ENCODE peak calls at places on chromosome 7, in six cellular contexts. E is trophoblast cell, Y is OCI-LY7, M is AG09309, Z is psoas muscle, F is stomach. O is an unnamed sample.
A peak's percentile ranks its signal among the peaks of the same experiment; 100 is the strongest.

GRCh38 chr7:30280631-30281030 is 3.8 kb upstream of the ZNRF2 start:
- DNase-seq in Z (no peak), M (no peak), Y (no peak), F (no peak), E (no peak), O (no peak)

GRCh38 chr7:46143949-46144917 is 223.2 kb upstream of the IGFBP3 start:
- DNase-seq in Z (no peak), Y (no peak), F (no peak), M (no peak), E (no peak), O (no peak)

GRCh38 chr7:78568690-78569089 is 770.1 kb downstream of the PHTF2 start:
- DNase-seq in E (no peak), Z (no peak), M (no peak), Y (no peak), F (no peak), O (no peak)

GRCh38 chr7:44195901-44196300 is 4.9 kb upstream of the YKT6 start:
- DNase-seq in F (no peak), Z (no peak), Y (no peak), E (no peak), M (no peak), O (peak; percentile 20)

GRCh38 chr7:1981878-1982230 is 250.9 kb downstream of the MAD1L1 start:
- DNase-seq in F (no peak), M (no peak), Y (no peak), Z (no peak), E (no peak), O (no peak)

GRCh38 chr7:33237034-33237433 is 107.7 kb downstream of the BBS9 start:
- DNase-seq in Y (no peak), M (no peak), F (no peak), Z (no peak), E (no peak), O (no peak)

GRCh38 chr7:156943091-156944041 is 6.1 kb upstream of the NOM1 start:
- DNase-seq in Y (no peak), Z (no peak), M (no peak), E (no peak), F (no peak), O (no peak)

GRCh38 chr7:12685550-12685949 is 1.9 kb upstream of the ARL4A start:
- DNase-seq in Y (peak; percentile 7), E (peak; percentile 50), F (no peak), M (no peak), Z (no peak), O (peak; percentile 17)

GRCh38 chr7:140213684-140214074 is 36.9 kb upstream of the KDM7A start:
- DNase-seq in M (no peak), Z (no peak), F (no peak), Y (no peak), E (no peak), O (no peak)

GRCh38 chr7:34075976-34076375 is 170.6 kb downstream of the BMPER start:
- DNase-seq in M (no peak), F (no peak), Z (no peak), Y (no peak), E (peak; percentile 26), O (no peak)

GRCh38 chr7:94540428-94540827 is 30.8 kb downstream of the CASD1 start:
- DNase-seq in Y (no peak), E (no peak), M (no peak), F (no peak), Z (no peak), O (no peak)

GRCh38 chr7:48610705-48611104 is 313.6 kb upstream of the CDC14C start:
- DNase-seq in Y (no peak), M (no peak), F (no peak), E (no peak), Z (no peak), O (no peak)

GRCh38 chr7:127879436-127879835 is 151.8 kb downstream of the LRRC4 start:
- DNase-seq in Y (no peak), F (no peak), E (peak; percentile 42), Z (no peak), M (no peak), O (no peak)

GRCh38 chr7:1544178-1544895 is 11.7 kb downstream of the TMEM184A start:
- DNase-seq in F (no peak), Y (no peak), Z (peak; percentile 62), M (no peak), E (no peak), O (no peak)

GRCh38 chr7:13117103-13117502 is 429.7 kb downstream of the ARL4A start:
- DNase-seq in Z (no peak), F (no peak), E (no peak), Y (no peak), M (no peak), O (no peak)

GRCh38 chr7:5766321-5766761 is 15.1 kb downstream of the RNF216 start:
- DNase-seq in E (no peak), M (no peak), Z (no peak), Y (no peak), F (no peak), O (no peak)

GRCh38 chr7:1151156-1151555 is 8.8 kb downstream of the ZFAND2A start:
- DNase-seq in Y (peak; percentile 35), Z (peak; percentile 39), E (no peak), F (no peak), M (no peak), O (no peak)

GRCh38 chr7:119826547-119826946 is 446.4 kb upstream of the KCND2 start:
- DNase-seq in F (no peak), Z (no peak), M (no peak), E (no peak), Y (no peak), O (no peak)

GRCh38 chr7:83410989-83411591 is 237.8 kb downstream of the SEMA3E start:
- DNase-seq in Z (no peak), M (peak; percentile 14), F (peak; percentile 26), Y (peak; percentile 43), E (peak; percentile 2), O (peak; percentile 20)

GRCh38 chr7:132618271-132618955 is 42.1 kb upstream of the PLXNA4 start:
- DNase-seq in M (no peak), Y (no peak), F (no peak), E (no peak), Z (no peak), O (no peak)

GRCh38 chr7:27606270-27607209 is 56.1 kb downstream of the HIBADH start:
- DNase-seq in F (no peak), E (no peak), M (peak; percentile 64), Y (no peak), Z (no peak), O (no peak)

GRCh38 chr7:66758964-66759628 is 18.6 kb downstream of the RABGEF1 start:
- DNase-seq in Z (peak; percentile 56), E (peak; percentile 45), M (no peak), Y (no peak), F (no peak), O (no peak)

GRCh38 chr7:81285142-81285871 is 366.5 kb upstream of the SEMA3C start:
- DNase-seq in M (peak; percentile 71), Y (no peak), Z (no peak), F (no peak), E (no peak), O (no peak)

GRCh38 chr7:142319970-142320369 is 62.1 kb upstream of the PRSS58 start:
- DNase-seq in Z (no peak), M (no peak), E (no peak), Y (peak; percentile 45), F (no peak), O (no peak)

GRCh38 chr7:34135924-34136323 is 230.6 kb downstream of the BMPER start:
- DNase-seq in E (no peak), Z (peak; percentile 62), M (no peak), F (no peak), Y (no peak), O (no peak)

GRCh38 chr7:55261386-55261770 is 103.8 kb upstream of the LANCL2 start:
- DNase-seq in F (no peak), Y (no peak), E (no peak), M (no peak), Z (no peak), O (no peak)

GRCh38 chr7:128455556-128456254 is at the start of gene HILPDA:
- DNase-seq in F (peak; percentile 96), Y (peak; percentile 95), E (peak; percentile 99), M (peak; percentile 93), Z (peak; percentile 97), O (peak; percentile 86)

GRCh38 chr7:143345428-143345900 is 17.0 kb downstream of the FAM131B start:
- DNase-seq in F (peak; percentile 68), M (no peak), Z (peak; percentile 62), E (peak; percentile 18), Y (no peak), O (no peak)

GRCh38 chr7:112594397-112594796 is 113.6 kb downstream of the LSMEM1 start:
- DNase-seq in Z (no peak), Y (no peak), M (peak; percentile 44), F (no peak), E (no peak), O (no peak)

GRCh38 chr7:70693300-70693689 is 438.6 kb upstream of the GALNT17 start:
- DNase-seq in Z (no peak), Y (no peak), E (no peak), M (no peak), F (no peak), O (no peak)
- H3K4me3 ChIP-seq in Z (peak overlapping the region; percentile 81), Y (peak overlapping the region; percentile 79), E (peak overlapping the region; percentile 96), M (peak overlapping the region; percentile 72), F (peak overlapping the region; percentile 88), O (peak overlapping the region; percentile 35)

GRCh38 chr7:90231304-90231703 is 13.7 kb upstream of the CFAP69 start:
- DNase-seq in E (no peak), Z (no peak), F (no peak), Y (no peak), M (no peak), O (no peak)
- H3K4me3 ChIP-seq in E (no peak overlapping the region), Z (no peak overlapping the region), F (no peak overlapping the region), Y (no peak overlapping the region), M (no peak overlapping the region), O (no peak overlapping the region)

GRCh38 chr7:93249749-93250148 is 17.6 kb downstream of the VPS50 start:
- DNase-seq in E (peak; percentile 2), Z (no peak), Y (no peak), F (no peak), M (no peak), O (no peak)

GRCh38 chr7:93239824-93240223 is 7.7 kb downstream of the VPS50 start:
- DNase-seq in Y (no peak), F (no peak), M (no peak), Z (no peak), E (no peak), O (no peak)

GRCh38 chr7:93245525-93246432 is 13.6 kb downstream of the VPS50 start:
- DNase-seq in Y (peak; percentile 39), E (no peak), F (no peak), M (peak; percentile 10), Z (no peak), O (peak; percentile 47)
- H3K4me3 ChIP-seq in Y (no peak overlapping the region), E (no peak overlapping the region), F (peak overlapping the region; percentile 26), M (no peak overlapping the region), Z (no peak overlapping the region), O (no peak overlapping the region)

GRCh38 chr7:43114451-43114765 is 2.0 kb downstream of the HECW1 start:
- DNase-seq in E (no peak), F (no peak), M (no peak), Y (no peak), Z (no peak), O (no peak)

GRCh38 chr7:43117842-43118241 is 5.4 kb downstream of the HECW1 start:
- DNase-seq in E (no peak), Y (no peak), F (no peak), M (no peak), Z (no peak), O (no peak)

GRCh38 chr7:43116451-43116850 is 4.0 kb downstream of the HECW1 start:
- DNase-seq in M (no peak), Y (peak; percentile 59), Z (no peak), E (no peak), F (no peak), O (no peak)

GRCh38 chr7:43119371-43120069 is 7.1 kb downstream of the HECW1 start:
- DNase-seq in M (peak; percentile 48), E (peak; percentile 82), F (no peak), Y (no peak), Z (no peak), O (no peak)

GRCh38 chr7:43117025-43117424 is 4.6 kb downstream of the HECW1 start:
- DNase-seq in M (no peak), Y (no peak), F (no peak), E (no peak), Z (no peak), O (no peak)
- H3K4me3 ChIP-seq in M (no peak overlapping the region), Y (no peak overlapping the region), F (no peak overlapping the region), E (no peak overlapping the region), Z (no peak overlapping the region), O (no peak overlapping the region)